ENCODE peak calls at places on chromosomes 5 and 9, in five cellular contexts. One of them, this sample, is unnamed.

GRCh38 chr5:172492097-172492840 is 37.9 kb upstream of the SH3PXD2B start:
- DNase-seq in GM12864: no peak
- DNase-seq in effector memory CD4-positive, alpha-beta T cell: no peak
- DNase-seq in T-cell: no peak
- DNase-seq in cardiac fibroblast: no peak
- DNase-seq in this sample: no peak

GRCh38 chr5:82623094-82623514 is 344.9 kb upstream of the RPS23 start:
- DNase-seq in GM12864: no peak
- DNase-seq in effector memory CD4-positive, alpha-beta T cell: no peak
- DNase-seq in T-cell: no peak
- DNase-seq in cardiac fibroblast: no peak
- DNase-seq in this sample: no peak

GRCh38 chr5:18807256-18808193 is 1173.3 kb downstream of the TAF11L14 start:
- DNase-seq in GM12864: no peak
- DNase-seq in effector memory CD4-positive, alpha-beta T cell: no peak
- DNase-seq in T-cell: no peak
- DNase-seq in cardiac fibroblast: no peak
- DNase-seq in this sample: no peak

GRCh38 chr9:3401556-3401955 is 124.2 kb downstream of the RFX3 start:
- DNase-seq in GM12864: no peak
- DNase-seq in effector memory CD4-positive, alpha-beta T cell: no peak
- DNase-seq in T-cell: no peak
- DNase-seq in cardiac fibroblast: no peak
- DNase-seq in this sample: no peak

GRCh38 chr5:88407341-88407740 is 138.7 kb upstream of the TMEM161B start:
- DNase-seq in GM12864: no peak
- DNase-seq in effector memory CD4-positive, alpha-beta T cell: no peak
- DNase-seq in T-cell: no peak
- DNase-seq in cardiac fibroblast: no peak
- DNase-seq in this sample: no peak

GRCh38 chr9:105262497-105262896 is 18.0 kb downstream of the SLC44A1 start:
- DNase-seq in GM12864: no peak
- DNase-seq in effector memory CD4-positive, alpha-beta T cell: no peak
- DNase-seq in T-cell: no peak
- DNase-seq in cardiac fibroblast: peak; percentile 27
- DNase-seq in this sample: no peak

GRCh38 chr5:151068571-151069197 is 12.2 kb downstream of the TNIP1 start:
- DNase-seq in GM12864: no peak
- DNase-seq in effector memory CD4-positive, alpha-beta T cell: no peak
- DNase-seq in T-cell: no peak
- DNase-seq in cardiac fibroblast: no peak
- DNase-seq in this sample: no peak

GRCh38 chr5:9056046-9056445 is 489.8 kb downstream of the SEMA5A start:
- DNase-seq in GM12864: no peak
- DNase-seq in effector memory CD4-positive, alpha-beta T cell: no peak
- DNase-seq in T-cell: no peak
- DNase-seq in cardiac fibroblast: no peak
- DNase-seq in this sample: no peak

GRCh38 chr9:91978739-91979414 is 28.8 kb upstream of the ROR2 start:
- DNase-seq in GM12864: no peak
- DNase-seq in effector memory CD4-positive, alpha-beta T cell: no peak
- DNase-seq in T-cell: no peak
- DNase-seq in cardiac fibroblast: peak; percentile 85
- DNase-seq in this sample: peak; percentile 36

GRCh38 chr9:4195285-4195684 is 104.6 kb downstream of the GLIS3 start:
- DNase-seq in GM12864: no peak
- DNase-seq in effector memory CD4-positive, alpha-beta T cell: no peak
- DNase-seq in T-cell: no peak
- DNase-seq in cardiac fibroblast: no peak
- DNase-seq in this sample: no peak

GRCh38 chr5:74657165-74657564 is 16.6 kb upstream of the ENC1 start:
- DNase-seq in GM12864: no peak
- DNase-seq in effector memory CD4-positive, alpha-beta T cell: no peak
- DNase-seq in T-cell: no peak
- DNase-seq in cardiac fibroblast: no peak
- DNase-seq in this sample: no peak

GRCh38 chr5:160260006-160260775 is 30.9 kb downstream of the FABP6 start:
- DNase-seq in GM12864: no peak
- DNase-seq in effector memory CD4-positive, alpha-beta T cell: no peak
- DNase-seq in T-cell: no peak
- DNase-seq in cardiac fibroblast: no peak
- DNase-seq in this sample: no peak

GRCh38 chr5:138944527-138945322 is 69.6 kb upstream of the LRRTM2 start:
- DNase-seq in GM12864: no peak
- DNase-seq in effector memory CD4-positive, alpha-beta T cell: no peak
- DNase-seq in T-cell: no peak
- DNase-seq in cardiac fibroblast: no peak
- DNase-seq in this sample: peak; percentile 19

GRCh38 chr5:141349917-141350619 is at the start of gene PCDHGB1:
- DNase-seq in GM12864: peak; percentile 55
- DNase-seq in effector memory CD4-positive, alpha-beta T cell: no peak
- DNase-seq in T-cell: peak; percentile 29
- DNase-seq in cardiac fibroblast: peak; percentile 69
- DNase-seq in this sample: no peak

GRCh38 chr9:129270903-129271431 is 92.9 kb upstream of the IER5L start:
- DNase-seq in GM12864: peak; percentile 76
- DNase-seq in effector memory CD4-positive, alpha-beta T cell: no peak
- DNase-seq in T-cell: no peak
- DNase-seq in cardiac fibroblast: peak; percentile 73
- DNase-seq in this sample: no peak

GRCh38 chr9:116546711-116547581 is 140.2 kb upstream of the TRIM32 start:
- DNase-seq in GM12864: no peak
- DNase-seq in effector memory CD4-positive, alpha-beta T cell: no peak
- DNase-seq in T-cell: no peak
- DNase-seq in cardiac fibroblast: peak; percentile 62
- DNase-seq in this sample: no peak

GRCh38 chr5:142095035-142095434 is 13.5 kb upstream of the NDFIP1 start:
- DNase-seq in GM12864: no peak
- DNase-seq in effector memory CD4-positive, alpha-beta T cell: peak; percentile 31
- DNase-seq in T-cell: no peak
- DNase-seq in cardiac fibroblast: no peak
- DNase-seq in this sample: no peak

GRCh38 chr5:88952996-88953643 is 70.1 kb upstream of the MEF2C start:
- DNase-seq in GM12864: no peak
- DNase-seq in effector memory CD4-positive, alpha-beta T cell: no peak
- DNase-seq in T-cell: no peak
- DNase-seq in cardiac fibroblast: no peak
- DNase-seq in this sample: no peak

GRCh38 chr5:35919191-35919590 is 19.2 kb downstream of the CAPSL start:
- DNase-seq in GM12864: no peak
- DNase-seq in effector memory CD4-positive, alpha-beta T cell: no peak
- DNase-seq in T-cell: no peak
- DNase-seq in cardiac fibroblast: peak; percentile 76
- DNase-seq in this sample: no peak

GRCh38 chr5:119578937-119579336 is 50.4 kb upstream of the FAM170A start:
- DNase-seq in GM12864: peak; percentile 21
- DNase-seq in effector memory CD4-positive, alpha-beta T cell: no peak
- DNase-seq in T-cell: no peak
- DNase-seq in cardiac fibroblast: peak; percentile 34
- DNase-seq in this sample: no peak

GRCh38 chr9:121187681-121188305 is 13.9 kb downstream of the RAB14 start:
- DNase-seq in GM12864: no peak
- DNase-seq in effector memory CD4-positive, alpha-beta T cell: no peak
- DNase-seq in T-cell: no peak
- DNase-seq in cardiac fibroblast: no peak
- DNase-seq in this sample: no peak

GRCh38 chr5:179930788-179931473 is 23.2 kb upstream of the TBC1D9B start:
- DNase-seq in GM12864: no peak
- DNase-seq in effector memory CD4-positive, alpha-beta T cell: no peak
- DNase-seq in T-cell: no peak
- DNase-seq in cardiac fibroblast: peak; percentile 3
- DNase-seq in this sample: no peak

GRCh38 chr9:93265301-93265971 is 81.5 kb downstream of the WNK2 start:
- DNase-seq in GM12864: no peak
- DNase-seq in effector memory CD4-positive, alpha-beta T cell: no peak
- DNase-seq in T-cell: no peak
- DNase-seq in cardiac fibroblast: no peak
- DNase-seq in this sample: no peak

GRCh38 chr9:69433426-69433825 is 108.4 kb downstream of the ENTREP1 start:
- DNase-seq in GM12864: no peak
- DNase-seq in effector memory CD4-positive, alpha-beta T cell: no peak
- DNase-seq in T-cell: no peak
- DNase-seq in cardiac fibroblast: peak; percentile 10
- DNase-seq in this sample: no peak

GRCh38 chr5:74659172-74659571 is 18.6 kb upstream of the ENC1 start:
- DNase-seq in GM12864: no peak
- DNase-seq in effector memory CD4-positive, alpha-beta T cell: no peak
- DNase-seq in T-cell: no peak
- DNase-seq in cardiac fibroblast: no peak
- DNase-seq in this sample: no peak

GRCh38 chr5:62376064-62376463 is 27.6 kb downstream of the DIMT1 start:
- DNase-seq in GM12864: no peak
- DNase-seq in effector memory CD4-positive, alpha-beta T cell: no peak
- DNase-seq in T-cell: no peak
- DNase-seq in cardiac fibroblast: peak; percentile 29
- DNase-seq in this sample: no peak

GRCh38 chr5:42944989-42945388 is 95.1 kb downstream of the ANXA2R start:
- DNase-seq in GM12864: no peak
- DNase-seq in effector memory CD4-positive, alpha-beta T cell: no peak
- DNase-seq in T-cell: no peak
- DNase-seq in cardiac fibroblast: peak; percentile 91
- DNase-seq in this sample: no peak

This sample was measured in stomach.